ENCODE peak calls at places on chromosome 2, in five cellular contexts. S is tibial artery, O is body of pancreas, I is A549, A is thoracic aorta. B is an unnamed sample.
A peak's percentile ranks its signal among the peaks of the same experiment; 100 is the strongest.

GRCh38 chr2:11766016-11766415 is 19.6 kb downstream of the LPIN1 start:
- DNase-seq in S (no peak), O (no peak), I (no peak), A (no peak), B (no peak)

GRCh38 chr2:30178618-30179404 is 32.0 kb downstream of the YPEL5 start:
- DNase-seq in S (peak; percentile 63), O (peak; percentile 55), I (no peak), A (no peak), B (no peak)

GRCh38 chr2:149877913-149878312 is 290.3 kb upstream of the MMADHC start:
- DNase-seq in S (no peak), O (no peak), I (no peak), A (no peak), B (no peak)

GRCh38 chr2:46299365-46300263 is 2.4 kb downstream of the EPAS1 start:
- DNase-seq in S (peak; percentile 80), O (peak; percentile 84), I (peak; percentile 62), A (no peak), B (no peak)

GRCh38 chr2:178074123-178075005 is 1.8 kb upstream of the PDE11A start:
- DNase-seq in S (no peak), O (no peak), I (no peak), A (no peak), B (no peak)

GRCh38 chr2:42856106-42856860 is 63.9 kb upstream of the HAAO start:
- DNase-seq in S (peak; percentile 3), O (no peak), I (no peak), A (no peak), B (peak; percentile 56)

GRCh38 chr2:196515608-196516007 is 123.9 kb upstream of the CCDC150 start:
- DNase-seq in S (no peak), O (no peak), I (no peak), A (no peak), B (no peak)

GRCh38 chr2:69306897-69307695 is 79.9 kb downstream of the GFPT1 start:
- DNase-seq in S (peak; percentile 90), O (peak; percentile 72), I (peak; percentile 90), A (peak; percentile 45), B (peak; percentile 92)

GRCh38 chr2:164887434-164888112 is 46.0 kb upstream of the COBLL1 start:
- DNase-seq in S (no peak), O (no peak), I (no peak), A (no peak), B (no peak)

GRCh38 chr2:151049746-151050145 is 211.9 kb downstream of the RBM43 start:
- DNase-seq in S (no peak), O (no peak), I (no peak), A (no peak), B (no peak)

GRCh38 chr2:85308951-85309555 is 18.7 kb downstream of the TGOLN2 start:
- DNase-seq in S (peak; percentile 62), O (peak; percentile 22), I (no peak), A (peak; percentile 53), B (peak; percentile 79)

GRCh38 chr2:4782647-4783046 is 909.5 kb upstream of the SOX11 start:
- DNase-seq in S (no peak), O (no peak), I (no peak), A (no peak), B (no peak)

GRCh38 chr2:96594701-96595152 is 43.4 kb downstream of the KANSL3 start:
- DNase-seq in S (no peak), O (no peak), I (no peak), A (no peak), B (no peak)

GRCh38 chr2:127625146-127625943 is 20.6 kb upstream of the GPR17 start:
- DNase-seq in S (no peak), O (no peak), I (no peak), A (no peak), B (no peak)

GRCh38 chr2:238947920-238948710 is 100.2 kb downstream of the TWIST2 start:
- DNase-seq in S (peak; percentile 58), O (peak; percentile 17), I (peak; percentile 39), A (no peak), B (no peak)

GRCh38 chr2:160096414-160096813 is 34.0 kb upstream of the PLA2R1 start:
- DNase-seq in S (no peak), O (no peak), I (no peak), A (no peak), B (no peak)

GRCh38 chr2:128605421-128605820 is 286.8 kb upstream of the HS6ST1 start:
- DNase-seq in S (no peak), O (no peak), I (no peak), A (no peak), B (peak; percentile 42)

GRCh38 chr2:228841877-228842276 is 429.2 kb downstream of the PID1 start:
- DNase-seq in S (no peak), O (no peak), I (no peak), A (no peak), B (no peak)

GRCh38 chr2:120729410-120730052 is 6.1 kb upstream of the GLI2 start:
- DNase-seq in S (no peak), O (no peak), I (peak; percentile 66), A (no peak), B (no peak)

GRCh38 chr2:225288986-225289385 is 110.5 kb upstream of the NYAP2 start:
- DNase-seq in S (no peak), O (no peak), I (no peak), A (no peak), B (no peak)

GRCh38 chr2:19359456-19359855 is 1.0 kb upstream of the OSR1 start:
- DNase-seq in S (no peak), O (no peak), I (no peak), A (no peak), B (peak; percentile 63)

GRCh38 chr2:211854832-211855231 is 683.8 kb downstream of the ERBB4 start:
- DNase-seq in S (no peak), O (no peak), I (no peak), A (no peak), B (no peak)

GRCh38 chr2:241514986-241515737 is 6.8 kb upstream of the STK25 start:
- DNase-seq in S (no peak), O (no peak), I (no peak), A (no peak), B (no peak)

GRCh38 chr2:70043252-70043875 is 43.9 kb upstream of the PCBP1 start:
- DNase-seq in S (no peak), O (peak; percentile 63), I (no peak), A (no peak), B (no peak)

GRCh38 chr2:239979243-239980023 is 45.7 kb downstream of the NDUFA10 start:
- DNase-seq in S (no peak), O (no peak), I (no peak), A (no peak), B (no peak)
- TF ChIP-seq CTCF in S (no peak), O (no peak), I (no peak), A (no peak), B (peak; percentile 7)

GRCh38 chr2:159030674-159031380 is 62.4 kb downstream of the TANC1 start:
- DNase-seq in S (peak; percentile 32), O (peak; percentile 46), I (peak; percentile 21), A (no peak), B (no peak)

GRCh38 chr2:159032580-159032979 is 64.1 kb downstream of the TANC1 start:
- DNase-seq in S (no peak), O (no peak), I (no peak), A (no peak), B (no peak)

GRCh38 chr2:159032156-159032555 is 63.7 kb downstream of the TANC1 start:
- DNase-seq in S (no peak), O (no peak), I (no peak), A (no peak), B (no peak)

GRCh38 chr2:159028776-159029175 is 60.3 kb downstream of the TANC1 start:
- DNase-seq in S (no peak), O (no peak), I (no peak), A (no peak), B (no peak)

GRCh38 chr2:159029936-159030335 is 61.5 kb downstream of the TANC1 start:
- DNase-seq in S (no peak), O (no peak), I (no peak), A (no peak), B (no peak)
- H3K27ac ChIP-seq in S (peak overlapping the region; percentile 29), O (no peak overlapping the region), I (no peak overlapping the region), A (no peak overlapping the region), B (peak overlapping the region; percentile 82)

DNA sequence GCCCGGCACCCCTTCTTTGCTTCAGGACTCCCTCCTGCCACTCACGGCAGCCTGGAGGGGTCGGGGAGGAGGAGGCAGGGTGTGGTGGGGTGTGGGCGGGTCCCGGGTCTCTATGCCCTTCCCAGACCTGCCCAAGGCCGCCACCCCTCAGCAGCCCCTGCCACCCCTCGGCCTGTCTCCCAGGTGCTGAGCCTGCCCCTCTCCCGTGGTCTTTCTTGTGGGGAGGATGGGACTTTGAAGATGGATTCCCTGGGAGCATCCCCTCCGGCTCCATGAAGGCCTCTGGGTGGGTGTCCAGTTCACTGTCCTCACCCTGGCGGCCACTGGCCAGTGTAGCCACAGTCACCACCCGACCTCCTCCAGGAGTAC is 23.2 kb downstream of the KCNIP3 start:
- DNase-seq in S (no peak), O (no peak), I (no peak), A (no peak), B (no peak)
- H3K9me3 ChIP-seq in S (no peaks in the 10 kb centered on the region), O (no peaks in the 10 kb centered on the region), I (peaks cover 11% of the 10 kb centered on the region), A (no peaks in the 10 kb centered on the region), B (no peaks in the 10 kb centered on the region)

GRCh38 chr2:15548974-15549373 is 12.2 kb downstream of the NBAS start:
- DNase-seq in S (no peak), O (no peak), I (no peak), A (no peak), B (no peak)

GRCh38 chr2:15544227-15544626 is 16.9 kb downstream of the NBAS start:
- DNase-seq in S (no peak), O (no peak), I (no peak), A (no peak), B (no peak)

GRCh38 chr2:15547100-15547499 is 14.0 kb downstream of the NBAS start:
- DNase-seq in S (no peak), O (no peak), I (no peak), A (no peak), B (no peak)

GRCh38 chr2:15543541-15543940 is 17.6 kb downstream of the NBAS start:
- DNase-seq in S (no peak), O (no peak), I (no peak), A (no peak), B (no peak)

DNA sequence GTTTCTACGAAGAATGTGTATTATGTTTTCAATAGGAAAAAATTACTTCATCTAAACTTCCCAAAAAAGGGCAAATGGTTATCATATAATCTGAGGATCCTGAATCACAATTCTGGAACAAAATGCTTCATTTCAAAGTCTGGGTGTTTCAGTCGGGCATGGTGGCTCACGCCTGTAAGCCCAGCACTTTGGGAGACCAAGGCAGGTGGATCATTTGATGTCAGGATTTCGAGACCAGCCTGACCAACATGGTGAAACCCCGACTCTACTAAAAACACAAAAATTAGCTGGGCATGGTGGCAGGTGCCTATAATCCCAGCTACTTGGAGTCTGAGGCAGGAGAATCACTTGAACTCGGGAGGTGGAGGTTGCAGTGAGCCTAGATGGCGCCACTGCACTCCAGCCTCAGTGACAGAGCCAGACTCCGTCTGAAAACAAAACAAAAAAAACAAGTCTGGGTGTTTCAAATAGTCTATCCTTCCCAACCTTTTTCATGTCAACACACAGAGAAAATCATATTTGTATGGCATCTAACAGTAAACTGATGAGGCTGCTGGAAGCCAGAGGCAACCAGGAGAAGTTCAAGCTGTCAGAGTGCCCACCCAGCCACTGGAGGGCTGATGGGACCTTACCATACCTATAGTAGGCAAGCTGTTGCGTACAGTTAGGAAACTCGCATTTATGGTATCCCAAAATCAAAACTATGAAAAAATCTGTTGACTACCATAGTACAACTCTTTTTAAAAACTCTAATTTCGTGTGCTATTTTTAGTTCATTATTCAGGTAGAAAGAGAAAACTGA is 14.6 kb downstream of the NBAS start:
- DNase-seq in S (no peak), O (no peak), I (no peak), A (no peak), B (no peak)
- TF ChIP-seq CTCF in S (no peak), O (no peak), I (peak; percentile 62), A (no peak), B (no peak)